ENCODE peak calls at places on chromosomes 7 and 10, in seven cellular contexts. S is IMR-90, D is mesenchymal stem cell, I is H1, F is H9, P is mesendoderm, W is neuronal stem cell. Q is an unnamed sample.

GRCh38 chr10:43136995-43137700 is 1.1 kb upstream of the CSGALNACT2 start:
- DNase-seq in I (no peak), F (no peak), D (no peak), W (no peak), P (no peak), S (peak), Q (peak)

GRCh38 chr7:20365486-20365885 is 34.8 kb downstream of the ITGB8 start:
- DNase-seq in S (no peak), W (no peak), P (no peak), F (no peak), I (no peak), D (no peak), Q (peak)

GRCh38 chr7:42624471-42624870 is 287.4 kb downstream of the C7orf25 start:
- DNase-seq in F (no peak), I (no peak), D (peak), S (no peak), P (no peak), W (no peak), Q (no peak)

GRCh38 chr10:24953350-24954074 is 1.1 kb upstream of the PRTFDC1 start:
- DNase-seq in D (no peak), W (no peak), F (no peak), I (no peak), P (no peak), S (peak), Q (no peak)

GRCh38 chr7:65338346-65338745 is 35.3 kb upstream of the ZNF92 start:
- DNase-seq in P (peak), W (no peak), D (no peak), S (no peak), I (no peak), F (no peak), Q (no peak)

GRCh38 chr10:43781480-43782361 is 133.0 kb upstream of the ZNF32 start:
- DNase-seq in D (peak), P (peak), F (no peak), I (no peak), W (no peak), S (peak), Q (no peak)

GRCh38 chr7:27098493-27099223 is 2.9 kb upstream of the HOXA1 start:
- DNase-seq in S (peak), P (peak), W (peak), I (no peak), D (peak), F (no peak), Q (no peak)

GRCh38 chr7:116354546-116355422 is 144.4 kb downstream of the TES start:
- DNase-seq in I (peak), W (no peak), D (peak), F (peak), P (peak), S (peak), Q (peak)

GRCh38 chr10:130655313-130656186 is 519.4 kb downstream of the GLRX3 start:
- DNase-seq in D (no peak), W (no peak), F (no peak), I (no peak), P (no peak), S (no peak), Q (no peak)

GRCh38 chr7:81638216-81638615 is 131.6 kb downstream of the HGF start:
- DNase-seq in S (peak), P (no peak), I (no peak), D (peak), F (no peak), W (no peak), Q (no peak)

GRCh38 chr10:10830316-10831061 is 187.2 kb upstream of the CELF2 start:
- DNase-seq in W (no peak), I (no peak), F (no peak), D (peak), S (peak), P (no peak), Q (no peak)

GRCh38 chr10:72340510-72340895 is 14.2 kb downstream of the DNAJB12 start:
- DNase-seq in S (no peak), W (no peak), I (no peak), F (peak), P (peak), D (peak), Q (peak)

GRCh38 chr7:138768251-138768650 is 29.5 kb upstream of the TMEM213 start:
- DNase-seq in S (no peak), P (no peak), D (no peak), W (no peak), F (no peak), I (no peak), Q (no peak)

GRCh38 chr7:154584352-154585252 is 418.3 kb downstream of the PAXIP1 start:
- DNase-seq in W (no peak), I (no peak), S (no peak), D (no peak), P (peak), F (no peak), Q (no peak)
- H2BK5ac ChIP-seq in W (peak), I (no peak), S (no peak), D (no peak), P (no peak), F (no peak), Q (no peak)

GRCh38 chr7:39321909-39322498 is 244.2 kb upstream of the YAE1 start:
- DNase-seq in D (no peak), P (no peak), W (no peak), I (no peak), S (no peak), F (no peak), Q (no peak)
- H3K23ac ChIP-seq in D (no peak), P (no peak), W (no peak), I (no peak), S (no peak), F (no peak), Q (no peak)

GRCh38 chr10:17805440-17805839 is 3.7 kb upstream of the MRC1 start:
- DNase-seq in S (no peak), P (no peak), D (no peak), W (no peak), F (no peak), I (no peak), Q (no peak)
- H2BK5ac ChIP-seq in S (peak), P (no peak), D (no peak), W (no peak), F (no peak), I (no peak), Q (no peak)

GRCh38 chr7:51187941-51188340 is 128.7 kb downstream of the COBL start:
- DNase-seq in F (peak), P (peak), D (no peak), W (peak), S (no peak), I (peak), Q (peak)
- H3K23ac ChIP-seq in F (no peak), P (no peak), D (no peak), W (peak), S (no peak), I (no peak), Q (no peak)

DNA sequence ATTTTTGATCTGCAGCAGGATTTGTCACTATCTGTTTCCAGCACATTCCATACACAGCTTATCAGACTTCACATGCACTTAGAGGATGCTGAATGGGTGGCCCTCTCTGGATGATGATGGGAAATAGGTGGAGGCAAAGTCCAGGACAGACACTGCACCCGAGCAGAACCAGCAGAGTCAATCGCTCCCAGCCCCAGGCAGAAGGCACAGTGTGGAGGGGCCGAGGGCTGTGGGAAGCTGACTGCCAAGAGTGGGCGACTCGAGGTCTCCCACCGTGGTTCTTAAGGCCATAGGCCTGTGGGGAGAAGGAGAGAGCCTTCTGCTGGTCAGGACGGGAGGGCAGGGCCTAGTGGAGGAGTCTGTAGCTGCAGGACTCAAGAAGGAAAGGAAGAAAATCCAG is 490.2 kb upstream of the MGMT start:
- DNase-seq in P (peak), D (no peak), W (no peak), I (no peak), S (no peak), F (no peak), Q (no peak)
- H2BK5ac ChIP-seq in P (no peak), D (no peak), W (no peak), I (no peak), S (no peak), F (no peak), Q (no peak)

DNA sequence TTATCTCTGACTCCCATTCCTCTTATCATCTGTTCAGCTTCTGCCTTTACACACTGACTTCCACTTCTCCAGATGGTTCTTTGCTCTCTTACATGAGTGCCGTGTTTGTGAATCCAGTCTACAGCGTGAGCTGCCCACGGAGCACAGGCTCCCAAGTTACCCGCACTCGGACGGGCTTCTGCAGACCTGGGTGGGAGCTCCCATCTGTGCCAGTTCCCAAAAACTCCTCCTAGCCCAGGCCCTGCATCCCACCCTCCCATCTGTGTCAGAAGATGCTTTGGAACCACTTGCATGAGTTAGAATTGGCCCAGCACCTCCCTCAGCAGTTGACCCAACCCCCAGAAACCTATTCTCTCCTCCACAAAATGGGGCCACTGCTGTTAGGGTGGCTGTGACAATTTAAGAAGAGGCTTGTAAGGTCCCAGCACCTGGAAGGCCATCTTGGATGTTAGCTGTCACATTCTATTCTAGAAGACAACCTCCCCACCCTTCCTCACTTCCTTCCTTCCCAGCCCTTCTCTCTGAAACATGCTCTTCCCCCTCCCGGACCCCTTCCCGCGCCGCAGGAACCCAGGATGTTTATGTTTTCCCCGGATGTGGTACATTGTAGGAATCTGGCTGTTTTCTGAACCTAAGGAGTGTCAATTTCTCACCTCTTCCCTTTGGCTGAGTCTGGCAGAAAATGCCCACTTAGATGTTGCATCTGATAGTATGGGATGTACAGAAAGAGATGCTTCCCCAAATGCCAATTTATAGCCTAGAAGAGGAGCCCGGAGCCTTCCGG is 79.2 kb downstream of the CCDC3 start:
- DNase-seq in D (peak), W (no peak), S (no peak), F (no peak), P (no peak), I (no peak), Q (no peak)
- H3K23ac ChIP-seq in D (no peak), W (no peak), S (no peak), F (no peak), P (no peak), I (no peak), Q (no peak)

Q was measured in trophoblast cell.